ENCODE peak calls at places on chromosomes 3 and 15, in seven cellular contexts. T is astrocyte of the spinal cord; I is brain pericyte; M is stimulated activated CD8-positive, alpha-beta memory T cell treated with anti-CD3 and anti-CD28 coated beads, Interleukin-7, amount 100 ng/mL, for 24 hours; A is cardiac muscle cell; Y is epithelial cell of proximal tubule; W is lung microvascular endothelial cell. K is an unnamed sample.

GRCh38 chr3:65177879-65178484 is 490.2 kb upstream of the ADAMTS9 start:
- DNase-seq in I (no peak), M (no peak), A (peak; percentile 15), W (no peak), Y (no peak), T (peak; percentile 36), K (no peak)

GRCh38 chr3:15151166-15151565 is 52.2 kb upstream of the RBSN start:
- DNase-seq in Y (no peak), T (no peak), I (no peak), A (peak; percentile 5), W (no peak), M (no peak), K (peak; percentile 3)

GRCh38 chr15:59764775-59765174 is 75.7 kb upstream of the BNIP2 start:
- DNase-seq in M (no peak), A (no peak), Y (no peak), I (no peak), W (no peak), T (no peak), K (no peak)

GRCh38 chr3:38588995-38589937 is 60.2 kb downstream of the SCN5A start:
- DNase-seq in A (no peak), I (no peak), Y (no peak), T (no peak), M (no peak), W (no peak), K (no peak)

GRCh38 chr3:49601358-49602048 is 47.2 kb downstream of the BSN start:
- DNase-seq in A (no peak), W (no peak), T (no peak), M (no peak), Y (no peak), I (no peak), K (no peak)

GRCh38 chr3:10957976-10958749 is 34.4 kb upstream of the SLC6A1 start:
- DNase-seq in W (no peak), A (peak; percentile 42), I (no peak), T (no peak), M (no peak), Y (no peak), K (no peak)

GRCh38 chr15:59296181-59296617 is 76.5 kb downstream of the MYO1E start:
- DNase-seq in A (peak; percentile 91), I (peak; percentile 27), W (peak; percentile 39), M (no peak), T (peak; percentile 94), Y (peak; percentile 88), K (peak; percentile 95)

GRCh38 chr15:90062023-90062728 is 40.1 kb downstream of the IDH2 start:
- DNase-seq in Y (no peak), T (peak; percentile 23), M (no peak), W (no peak), A (peak; percentile 56), I (no peak), K (peak; percentile 22)

GRCh38 chr3:50662408-50662807 is 12.3 kb upstream of the DOCK3 start:
- DNase-seq in T (no peak), Y (no peak), A (no peak), M (no peak), I (no peak), W (no peak), K (no peak)

GRCh38 chr3:136952292-136952691 is 5.5 kb upstream of the IL20RB start:
- DNase-seq in A (peak; percentile 18), Y (no peak), M (no peak), I (no peak), T (no peak), W (no peak), K (peak; percentile 78)

GRCh38 chr3:157149136-157149696 is 10.7 kb downstream of the CCNL1 start:
- DNase-seq in M (no peak), T (no peak), Y (no peak), I (no peak), W (no peak), A (no peak), K (no peak)

GRCh38 chr3:85572426-85572825 is 613.6 kb downstream of the CADM2 start:
- DNase-seq in A (peak; percentile 27), M (no peak), T (peak; percentile 45), I (peak; percentile 41), W (no peak), Y (peak; percentile 4), K (peak; percentile 36)

GRCh38 chr3:64488938-64489337 is 198.9 kb downstream of the ADAMTS9 start:
- DNase-seq in I (no peak), A (no peak), W (no peak), T (no peak), M (no peak), Y (no peak), K (no peak)

GRCh38 chr15:22811640-22812039 is 25.2 kb downstream of the NIPA1 start:
- DNase-seq in I (no peak), Y (no peak), A (peak; percentile 30), T (no peak), W (peak; percentile 69), M (no peak), K (peak; percentile 27)

GRCh38 chr3:147406255-147407023 is at the start of gene ZIC4:
- DNase-seq in W (no peak), A (no peak), M (no peak), I (no peak), T (peak; percentile 75), Y (no peak), K (no peak)

GRCh38 chr3:172294238-172294806 is 153.9 kb downstream of the GHSR start:
- DNase-seq in W (no peak), I (no peak), Y (no peak), T (no peak), A (no peak), M (no peak), K (no peak)

GRCh38 chr3:112097378-112097777 is 11.2 kb downstream of the C3orf52 start:
- DNase-seq in I (peak; percentile 93), M (no peak), W (peak; percentile 99), A (peak; percentile 99), Y (peak; percentile 98), T (peak; percentile 99), K (peak; percentile 100)

GRCh38 chr3:50324351-50325144 is 2.0 kb upstream of the HYAL2 start:
- DNase-seq in Y (no peak), W (peak; percentile 93), T (peak; percentile 73), I (no peak), A (peak; percentile 73), M (no peak), K (peak; percentile 65)

GRCh38 chr3:72582211-72582878 is 265.9 kb downstream of the SHQ1 start:
- DNase-seq in W (no peak), Y (no peak), A (no peak), T (no peak), I (no peak), M (no peak), K (no peak)

GRCh38 chr15:56042982-56043980 is 49.9 kb upstream of the NEDD4 start:
- DNase-seq in Y (no peak), W (peak; percentile 2), A (no peak), M (no peak), T (no peak), I (no peak), K (no peak)

GRCh38 chr15:89740137-89740536 is 10.9 kb downstream of the MESP1 start:
- DNase-seq in I (peak; percentile 61), M (no peak), T (peak; percentile 77), A (peak; percentile 83), W (peak; percentile 83), Y (no peak), K (peak; percentile 66)

GRCh38 chr3:149572796-149573414 is 84.9 kb downstream of the WWTR1 start:
- DNase-seq in Y (no peak), I (no peak), A (peak; percentile 60), W (no peak), T (peak; percentile 85), M (no peak), K (peak; percentile 81)

GRCh38 chr15:88250826-88251225 is 5.7 kb downstream of the NTRK3 start:
- DNase-seq in M (no peak), Y (no peak), I (no peak), W (no peak), T (no peak), A (no peak), K (no peak)

GRCh38 chr15:68410466-68411200 is 21.3 kb downstream of the ITGA11 start:
- DNase-seq in T (no peak), W (no peak), I (no peak), Y (no peak), A (no peak), M (no peak), K (no peak)

GRCh38 chr3:167350245-167350862 is 29.7 kb downstream of the ZBBX start:
- DNase-seq in Y (peak; percentile 1), T (peak; percentile 43), M (no peak), W (peak; percentile 25), A (peak; percentile 29), I (no peak), K (peak; percentile 12)

GRCh38 chr3:133644768-133645167 is 17.0 kb downstream of the TOPBP1 start:
- DNase-seq in A (peak; percentile 82), T (peak; percentile 87), W (peak; percentile 74), Y (no peak), I (peak; percentile 63), M (no peak), K (peak; percentile 94)

GRCh38 chr3:47491186-47491585 is 15.4 kb upstream of the SCAP start:
- DNase-seq in Y (no peak), A (no peak), W (no peak), I (no peak), M (no peak), T (no peak), K (no peak)

GRCh38 chr3:129021140-129021551 is 20.0 kb downstream of the EFCC1 start:
- DNase-seq in Y (no peak), T (peak; percentile 39), A (no peak), I (no peak), W (peak; percentile 52), M (no peak), K (no peak)

GRCh38 chr15:98889930-98890695 is 117.5 kb downstream of the PGPEP1L start:
- DNase-seq in I (no peak), W (no peak), Y (no peak), T (peak; percentile 96), M (no peak), A (peak; percentile 63), K (peak; percentile 95)

GRCh38 chr3:53161345-53161819 is 373 bp downstream of the PRKCD start:
- DNase-seq in W (peak; percentile 22), I (no peak), M (no peak), T (no peak), A (no peak), Y (no peak), K (no peak)

GRCh38 chr3:182414586-182414985 is 378.7 kb upstream of the ATP11B start:
- DNase-seq in W (no peak), M (no peak), T (no peak), Y (no peak), I (no peak), A (no peak), K (no peak)

GRCh38 chr3:123993818-123994217 is 1.9 kb upstream of the ROPN1 start:
- DNase-seq in W (no peak), T (no peak), A (no peak), Y (no peak), I (no peak), M (no peak), K (no peak)

GRCh38 chr3:190048831-190049541 is 71.7 kb downstream of the P3H2 start:
- DNase-seq in M (no peak), A (peak; percentile 75), W (no peak), I (peak; percentile 30), T (peak; percentile 87), Y (no peak), K (peak; percentile 87)

GRCh38 chr15:85477730-85478129 is 97.3 kb downstream of the AKAP13 start:
- DNase-seq in I (no peak), A (peak; percentile 57), Y (peak; percentile 96), T (peak; percentile 82), M (no peak), W (peak; percentile 59), K (peak; percentile 84)

GRCh38 chr15:98800437-98801233 is 152.3 kb downstream of the IGF1R start:
- DNase-seq in Y (no peak), T (peak; percentile 87), A (peak; percentile 94), W (peak; percentile 81), M (no peak), I (peak; percentile 77), K (peak; percentile 91)

GRCh38 chr3:149319750-149320149 is 13.7 kb downstream of the TM4SF18 start:
- DNase-seq in W (no peak), T (no peak), A (no peak), Y (no peak), I (no peak), M (no peak), K (no peak)

GRCh38 chr3:37668431-37668830 is 193.2 kb upstream of the CTDSPL start:
- DNase-seq in T (no peak), I (no peak), Y (no peak), M (no peak), W (peak; percentile 47), A (peak; percentile 33), K (no peak)

GRCh38 chr3:116051040-116051439 is 394.2 kb downstream of the LSAMP start:
- DNase-seq in M (no peak), I (no peak), Y (no peak), T (no peak), A (no peak), W (no peak), K (no peak)

K was measured in iris pigment epithelial cell.